ENCODE peak calls at places on chromosomes 6 and 20, in four cellular contexts. O is upper lobe of right lung, Z is uterus, L is tibial nerve. Q is an unnamed sample.

GRCh38 chr6:137933696-137934095 is 66.6 kb downstream of the TNFAIP3 start:
- DNase-seq in O (no peak), Z (no peak), L (no peak), Q (no peak)

GRCh38 chr6:168414696-168415095 is 26.3 kb upstream of the SMOC2 start:
- DNase-seq in O (no peak), Z (no peak), L (no peak), Q (no peak)

GRCh38 chr6:21109421-21110178 is 484.0 kb upstream of the SOX4 start:
- DNase-seq in O (no peak), Z (no peak), L (no peak), Q (no peak)

GRCh38 chr6:125231133-125231532 is 70.6 kb downstream of the HDDC2 start:
- DNase-seq in O (no peak), Z (no peak), L (no peak), Q (no peak)

GRCh38 chr20:21395039-21395665 is 2.2 kb downstream of the NKX2-4 start:
- DNase-seq in O (no peak), Z (no peak), L (no peak), Q (no peak)

GRCh38 chr6:15184441-15184861 is 61.4 kb upstream of the JARID2 start:
- DNase-seq in O (no peak), Z (no peak), L (no peak), Q (no peak)

GRCh38 chr6:109446072-109446471 is 5.5 kb downstream of the SMPD2 start:
- DNase-seq in O (no peak), Z (no peak), L (no peak), Q (peak; percentile 32)

GRCh38 chr20:51428451-51429143 is 113.9 kb downstream of the NFATC2 start:
- DNase-seq in O (peak; percentile 74), Z (peak; percentile 49), L (no peak), Q (peak; percentile 70)

GRCh38 chr6:23446394-23447001 is 679.5 kb upstream of the NRSN1 start:
- DNase-seq in O (no peak), Z (no peak), L (no peak), Q (peak; percentile 13)

GRCh38 chr6:14759976-14760672 is 485.7 kb upstream of the JARID2 start:
- DNase-seq in O (no peak), Z (no peak), L (no peak), Q (no peak)

GRCh38 chr6:17724341-17724740 is 17.6 kb upstream of the NUP153 start:
- DNase-seq in O (no peak), Z (no peak), L (no peak), Q (no peak)

GRCh38 chr6:77105091-77105490 is 358.2 kb downstream of the HTR1B start:
- DNase-seq in O (no peak), Z (no peak), L (no peak), Q (no peak)

GRCh38 chr6:122788663-122789062 is 395 bp upstream of the SMPDL3A start:
- DNase-seq in O (no peak), Z (no peak), L (no peak), Q (no peak)

GRCh38 chr20:3221398-3222226 is 12.3 kb downstream of the ITPA start:
- DNase-seq in O (no peak), Z (no peak), L (no peak), Q (peak; percentile 18)

GRCh38 chr20:17589161-17589834 is 19.4 kb downstream of the DSTN start:
- DNase-seq in O (no peak), Z (no peak), L (no peak), Q (no peak)

GRCh38 chr6:38058022-38058421 is 238.5 kb downstream of the ZFAND3 start:
- DNase-seq in O (no peak), Z (no peak), L (no peak), Q (no peak)

GRCh38 chr20:18466574-18466893 is 296 bp downstream of the DZANK1 start:
- DNase-seq in O (no peak), Z (no peak), L (no peak), Q (no peak)

GRCh38 chr20:32456869-32457421 is 98.8 kb downstream of the ASXL1 start:
- DNase-seq in O (no peak), Z (no peak), L (no peak), Q (peak; percentile 100)

GRCh38 chr20:4999788-5000187 is 1.5 kb downstream of the SLC23A2 start:
- DNase-seq in O (no peak), Z (no peak), L (no peak), Q (no peak)

GRCh38 chr6:135861189-135861588 is 9.7 kb downstream of the PDE7B start:
- DNase-seq in O (no peak), Z (no peak), L (no peak), Q (no peak)

GRCh38 chr6:16897669-16898068 is 136.4 kb upstream of the ATXN1 start:
- DNase-seq in O (no peak), Z (no peak), L (no peak), Q (no peak)

GRCh38 chr6:43496370-43497128 is 13.6 kb downstream of the LRRC73 start:
- DNase-seq in O (no peak), Z (no peak), L (no peak), Q (peak; percentile 92)

GRCh38 chr6:128403618-128404444 is 116.6 kb downstream of the PTPRK start:
- DNase-seq in O (no peak), Z (no peak), L (no peak), Q (no peak)

GRCh38 chr6:142322066-142322465 is 20.3 kb downstream of the ADGRG6 start:
- DNase-seq in O (no peak), Z (no peak), L (no peak), Q (no peak)

GRCh38 chr6:52407467-52407866 is 12.7 kb upstream of the EFHC1 start:
- DNase-seq in O (no peak), Z (no peak), L (no peak), Q (peak; percentile 57)

GRCh38 chr20:47326718-47327137 is 29.8 kb downstream of the ZMYND8 start:
- DNase-seq in O (no peak), Z (no peak), L (no peak), Q (no peak)

GRCh38 chr6:140871911-140872310 is 1260.8 kb upstream of the GJE1 start:
- DNase-seq in O (no peak), Z (no peak), L (no peak), Q (no peak)

GRCh38 chr6:119612176-119612870 is 262.8 kb upstream of the MAN1A1 start:
- DNase-seq in O (no peak), Z (no peak), L (no peak), Q (no peak)

GRCh38 chr20:62347445-62347844 is 19.7 kb downstream of the LAMA5 start:
- DNase-seq in O (no peak), Z (no peak), L (no peak), Q (no peak)

GRCh38 chr6:7697820-7698623 is 27.9 kb upstream of the BMP6 start:
- DNase-seq in O (no peak), Z (no peak), L (no peak), Q (no peak)

GRCh38 chr6:72559067-72559466 is 62.8 kb upstream of the KCNQ5 start:
- DNase-seq in O (no peak), Z (no peak), L (no peak), Q (no peak)

GRCh38 chr20:18213002-18213401 is 75.3 kb upstream of the ZNF133 start:
- DNase-seq in O (no peak), Z (no peak), L (no peak), Q (no peak)

GRCh38 chr6:133070410-133071043 is 170.6 kb upstream of the EYA4 start:
- DNase-seq in O (no peak), Z (no peak), L (no peak), Q (no peak)

GRCh38 chr20:49562341-49563014 is 5.5 kb downstream of the PTGIS start:
- DNase-seq in O (no peak), Z (peak; percentile 94), L (peak; percentile 73), Q (peak; percentile 83)

GRCh38 chr6:154404791-154405400 is 48.3 kb upstream of the IPCEF1 start:
- DNase-seq in O (no peak), Z (no peak), L (no peak), Q (no peak)

GRCh38 chr6:165674155-165675029 is 11.4 kb upstream of the PDE10A start:
- DNase-seq in O (no peak), Z (no peak), L (no peak), Q (peak; percentile 38)

GRCh38 chr20:46851746-46852145 is 42.9 kb upstream of the EYA2 start:
- DNase-seq in O (no peak), Z (no peak), L (no peak), Q (no peak)

GRCh38 chr6:17239260-17239659 is 41.9 kb upstream of the RBM24 start:
- DNase-seq in O (no peak), Z (no peak), L (no peak), Q (no peak)

GRCh38 chr6:133184798-133185380 is 56.3 kb upstream of the EYA4 start:
- DNase-seq in O (no peak), Z (no peak), L (no peak), Q (no peak)

DNA sequence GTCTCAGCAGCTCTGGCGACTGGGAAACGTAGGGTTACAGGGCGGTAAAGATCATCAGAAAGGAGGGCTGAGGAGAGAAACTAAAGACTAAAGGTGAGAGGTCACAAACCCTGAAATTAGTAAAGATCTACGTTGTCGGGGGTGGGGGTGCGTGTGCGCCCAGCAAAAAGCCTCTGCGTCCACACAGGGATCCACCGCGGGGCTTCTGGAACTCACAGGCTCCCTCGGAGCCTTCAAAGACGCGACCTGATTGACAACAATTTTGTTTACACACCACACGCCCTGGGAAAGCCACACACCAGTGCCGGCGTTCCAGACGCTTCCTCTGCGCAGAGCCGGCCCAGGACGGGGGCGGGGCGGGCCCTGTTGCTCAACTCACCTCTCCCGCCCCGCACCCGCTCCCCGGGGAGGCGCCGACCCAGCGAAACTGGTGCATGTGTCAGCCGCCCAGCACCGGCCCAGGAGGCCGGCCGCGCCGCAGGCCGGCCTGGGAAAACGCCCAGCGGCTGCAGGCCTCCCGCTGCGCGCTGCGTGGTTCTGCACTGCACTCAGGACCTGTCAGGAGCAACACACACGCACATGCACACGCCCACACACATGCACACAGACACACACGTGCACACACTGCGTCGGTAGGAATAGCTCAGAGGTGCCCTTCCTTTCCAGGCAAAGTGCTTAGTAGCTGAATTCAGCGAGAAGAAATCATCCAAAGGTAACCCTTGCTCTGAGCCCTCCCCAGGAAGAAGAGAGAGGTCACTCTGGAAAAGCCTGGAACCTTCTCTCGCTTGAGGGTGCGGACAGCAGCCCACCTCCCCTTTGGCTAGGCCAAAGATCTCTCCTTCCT is 57.2 kb upstream of the ARID1B start:
- DNase-seq in O (peak; percentile 97), Z (peak; percentile 91), L (peak; percentile 93), Q (peak; percentile 76)
- H3K4me3 ChIP-seq in O (peak overlapping the region; percentile 49), Z (peak overlapping the region; percentile 11), L (peak overlapping the region; percentile 51), Q (peak overlapping the region; percentile 3)

GRCh38 chr20:1389703-1390385 is 3.0 kb downstream of the FKBP1A start:
- DNase-seq in O (no peak), Z (no peak), L (no peak), Q (peak; percentile 26)
- H3K4me3 ChIP-seq in O (peak overlapping the region; percentile 85), Z (no peak overlapping the region), L (peak overlapping the region; percentile 5), Q (no peak overlapping the region)

GRCh38 chr6:45687570-45687969 is 309.8 kb upstream of the SUPT3H start:
- DNase-seq in O (no peak), Z (no peak), L (no peak), Q (no peak)
- H3K4me3 ChIP-seq in O (no peak overlapping the region), Z (no peak overlapping the region), L (no peak overlapping the region), Q (no peak overlapping the region)

GRCh38 chr6:35731414-35731735 is 5.5 kb upstream of the ARMC12 start:
- DNase-seq in O (peak; percentile 99), Z (peak; percentile 99), L (peak; percentile 97), Q (peak; percentile 98)
- H3K4me3 ChIP-seq in O (peak overlapping the region; percentile 87), Z (peak overlapping the region; percentile 66), L (peak overlapping the region; percentile 68), Q (peak overlapping the region; percentile 77)

GRCh38 chr6:88728756-88729155 is 234.7 kb downstream of the RNGTT start:
- DNase-seq in O (no peak), Z (no peak), L (no peak), Q (no peak)
- H3K4me3 ChIP-seq in O (no peak overlapping the region), Z (no peak overlapping the region), L (no peak overlapping the region), Q (no peak overlapping the region)